ENCODE peak calls at places on chromosomes 3 and 15, in nine cellular contexts. O is RWPE1, K is fibroblast of lung, I is transverse colon, L is AG10803, D is RWPE2, Y is GM12865, R is GM20000, B is mammary epithelial cell. V is an unnamed sample.
A peak's percentile ranks its signal among the peaks of the same experiment; 100 is the strongest.

GRCh38 chr3:13575459-13576061 is 26.6 kb downstream of the FBLN2 start:
- DNase-seq in O (no peak), K (no peak), I (no peak), L (no peak), D (no peak), Y (no peak), R (no peak), B (no peak), V (peak; percentile 62)

GRCh38 chr3:76044601-76045600 is 259.6 kb upstream of the ZNF717 start:
- DNase-seq in O (no peak), K (no peak), I (no peak), L (peak; percentile 21), D (no peak), Y (peak; percentile 34), R (no peak), B (no peak), V (no peak)

GRCh38 chr15:101049856-101050646 is 130.9 kb downstream of the LRRK1 start:
- DNase-seq in O (no peak), K (no peak), I (peak; percentile 7), L (no peak), D (peak; percentile 60), Y (no peak), R (no peak), B (no peak), V (peak; percentile 77)

GRCh38 chr15:78540955-78541743 is 905 bp downstream of the PSMA4 start:
- DNase-seq in O (peak; percentile 39), K (no peak), I (no peak), L (peak; percentile 5), D (no peak), Y (no peak), R (peak; percentile 42), B (peak; percentile 5), V (no peak)

GRCh38 chr3:126294211-126294801 is 62.9 kb downstream of the KLF15 start:
- DNase-seq in O (no peak), K (no peak), I (no peak), L (no peak), D (no peak), Y (no peak), R (no peak), B (no peak), V (no peak)

GRCh38 chr3:18378218-18378617 is 46.9 kb downstream of the SATB1 start:
- DNase-seq in O (no peak), K (no peak), I (no peak), L (no peak), D (no peak), Y (no peak), R (no peak), B (no peak), V (no peak)

GRCh38 chr3:52704611-52705437 is 767 bp downstream of the GLT8D1 start:
- DNase-seq in O (no peak), K (peak; percentile 48), I (no peak), L (peak; percentile 68), D (no peak), Y (peak; percentile 40), R (peak; percentile 29), B (peak; percentile 36), V (no peak)

GRCh38 chr3:152524198-152525140 is 255.7 kb downstream of the MBNL1 start:
- DNase-seq in O (peak; percentile 9), K (peak; percentile 29), I (peak; percentile 38), L (peak; percentile 63), D (no peak), Y (peak; percentile 79), R (peak; percentile 15), B (peak; percentile 12), V (no peak)

GRCh38 chr15:63372018-63372705 is 9.5 kb downstream of the CA12 start:
- DNase-seq in O (peak; percentile 89), K (peak; percentile 98), I (no peak), L (peak; percentile 98), D (peak; percentile 95), Y (no peak), R (no peak), B (peak; percentile 97), V (no peak)

GRCh38 chr15:46312133-46312740 is 677.4 kb downstream of the SQOR start:
- DNase-seq in O (peak; percentile 46), K (peak; percentile 29), I (peak; percentile 84), L (peak; percentile 54), D (no peak), Y (peak; percentile 77), R (peak; percentile 53), B (peak; percentile 27), V (no peak)

GRCh38 chr15:73633991-73634495 is 854 bp upstream of the NPTN start:
- DNase-seq in O (peak; percentile 93), K (peak; percentile 94), I (no peak), L (peak; percentile 93), D (peak; percentile 87), Y (no peak), R (no peak), B (peak; percentile 92), V (no peak)

GRCh38 chr15:73632670-73633058 is 525 bp downstream of the NPTN start:
- DNase-seq in O (no peak), K (no peak), I (no peak), L (no peak), D (peak; percentile 78), Y (peak; percentile 31), R (no peak), B (no peak), V (peak; percentile 93)

GRCh38 chr15:73631915-73632669 is 1.1 kb downstream of the NPTN start:
- DNase-seq in O (peak; percentile 60), K (peak; percentile 76), I (peak; percentile 50), L (peak; percentile 57), D (no peak), Y (peak; percentile 22), R (no peak), B (peak; percentile 59), V (no peak)

GRCh38 chr15:73630796-73631471 is 2.3 kb downstream of the NPTN start:
- DNase-seq in O (no peak), K (no peak), I (no peak), L (no peak), D (no peak), Y (peak; percentile 8), R (no peak), B (peak; percentile 28), V (no peak)

GRCh38 chr15:73633111-73633990 is at the start of gene NPTN:
- DNase-seq in O (peak; percentile 96), K (peak; percentile 96), I (peak; percentile 99), L (peak; percentile 98), D (peak; percentile 100), Y (peak; percentile 99), R (peak; percentile 96), B (peak; percentile 98), V (peak; percentile 100)
- TF ChIP-seq CTCF in O (no peak), K (no peak), I (peak; percentile 4), L (peak; percentile 16), D (peak; percentile 15), Y (no peak), R (no peak), B (no peak), V (peak; percentile 44)

DNA sequence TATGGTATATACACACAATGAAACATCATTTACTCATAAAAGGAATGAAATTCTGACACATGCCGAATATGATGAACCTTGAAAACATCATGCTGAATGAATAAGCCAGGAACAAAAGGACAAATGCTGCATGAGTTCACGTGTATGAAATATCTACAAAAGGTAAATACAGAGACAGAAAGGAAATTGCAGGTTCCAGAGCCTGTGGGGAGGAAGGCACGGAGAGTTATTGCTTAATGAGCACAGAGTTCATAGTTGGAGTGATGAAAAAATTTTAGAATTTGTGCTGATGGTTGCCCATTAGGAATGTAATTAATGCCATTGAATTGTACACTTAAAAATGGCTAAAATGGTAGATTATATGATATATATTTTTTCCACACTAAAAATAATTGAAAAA is 49.5 kb downstream of the OCA2 start:
- DNase-seq in O (no peak), K (no peak), I (no peak), L (no peak), D (no peak), Y (no peak), R (no peak), B (no peak), V (no peak)
- TF ChIP-seq CTCF in O (no peak), K (no peak), I (no peak), L (no peak), D (no peak), Y (no peak), R (no peak), B (no peak), V (no peak)

GRCh38 chr3:177482048-177482741 is 284.9 kb upstream of the TBL1XR1 start:
- DNase-seq in O (no peak), K (peak; percentile 89), I (no peak), L (peak; percentile 46), D (no peak), Y (no peak), R (no peak), B (no peak), V (no peak)

GRCh38 chr3:177479630-177480029 is 282.3 kb upstream of the TBL1XR1 start:
- DNase-seq in O (no peak), K (no peak), I (no peak), L (no peak), D (no peak), Y (no peak), R (no peak), B (no peak), V (no peak)

GRCh38 chr3:177484206-177484605 is 286.9 kb upstream of the TBL1XR1 start:
- DNase-seq in O (no peak), K (peak; percentile 58), I (no peak), L (peak; percentile 46), D (no peak), Y (no peak), R (no peak), B (no peak), V (no peak)

GRCh38 chr3:177483182-177483967 is 286.1 kb upstream of the TBL1XR1 start:
- DNase-seq in O (no peak), K (no peak), I (peak; percentile 28), L (no peak), D (no peak), Y (peak; percentile 24), R (no peak), B (peak; percentile 91), V (no peak)

DNA sequence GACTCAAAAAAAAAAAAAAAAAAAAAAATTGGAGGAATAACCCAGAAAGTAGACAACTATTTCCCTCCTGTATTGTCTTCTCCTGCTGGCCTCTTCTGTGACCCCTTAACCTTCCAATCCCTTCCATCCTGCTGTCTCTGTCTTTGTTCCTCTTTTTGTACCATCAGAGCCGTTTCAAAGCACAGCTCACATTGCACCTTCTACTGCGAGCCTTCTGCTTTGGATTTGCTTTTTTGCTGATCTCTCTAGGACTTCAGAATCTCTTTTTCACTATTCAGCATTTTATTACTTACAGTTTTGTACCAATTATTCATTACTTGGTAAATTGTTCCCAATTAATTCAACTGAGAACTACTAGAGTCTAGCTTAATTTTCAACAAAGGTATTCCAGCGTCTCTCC is 284.0 kb upstream of the TBL1XR1 start:
- DNase-seq in O (no peak), K (no peak), I (no peak), L (no peak), D (no peak), Y (peak; percentile 24), R (no peak), B (no peak), V (no peak)
- TF ChIP-seq CTCF in O (no peak), K (no peak), I (no peak), L (no peak), D (no peak), Y (no peak), R (no peak), B (no peak), V (no peak)

DNA sequence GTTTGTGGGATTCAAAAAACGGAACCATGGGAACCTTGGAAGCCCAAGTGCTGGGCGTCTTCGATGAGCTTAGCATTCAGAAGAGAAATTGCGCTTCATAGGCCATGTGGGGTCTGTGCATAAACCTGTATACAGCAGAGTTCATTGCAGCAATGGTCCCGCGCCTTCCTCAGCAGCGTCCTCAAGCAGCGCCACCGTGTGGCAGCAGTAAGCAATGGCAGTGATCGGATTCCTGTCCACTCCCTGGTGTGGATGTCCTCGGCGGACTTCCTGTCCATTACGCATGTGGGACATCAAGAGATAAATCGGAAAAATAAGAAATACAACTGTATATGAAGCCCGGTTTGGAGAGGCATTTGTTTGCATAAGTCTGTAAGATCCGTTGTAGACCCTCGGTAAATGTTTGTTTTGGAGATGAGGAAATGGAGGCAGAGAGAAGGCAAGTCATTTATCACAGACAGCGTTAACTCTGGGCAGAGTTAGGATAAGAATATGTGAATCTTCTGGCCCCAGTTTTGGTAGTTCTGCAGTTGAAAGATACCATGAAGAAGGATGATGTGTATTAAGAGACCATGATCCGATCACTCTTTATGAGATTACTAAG is 57.7 kb downstream of the CNTN4 start:
- DNase-seq in O (no peak), K (no peak), I (peak; percentile 11), L (no peak), D (no peak), Y (peak; percentile 29), R (peak; percentile 23), B (no peak), V (no peak)
- TF ChIP-seq CTCF in O (peak; percentile 7), K (peak; percentile 10), I (peak; percentile 28), L (no peak), D (peak; percentile 23), Y (peak; percentile 67), R (peak; percentile 34), B (peak; percentile 35), V (peak; percentile 80)